ENCODE peak calls at places on chromosomes 4 and X, in four cellular contexts. F is body of pancreas, K is Peyer's patch, W is heart right ventricle. O is an unnamed sample.
A peak's percentile ranks its signal among the peaks of the same experiment; 100 is the strongest.

GRCh38 chr4:57233391-57233790 is 123.2 kb upstream of the IGFBP7 start:
- DNase-seq in F (no peak), K (no peak), W (no peak), O (no peak)

GRCh38 chr4:98203406-98204235 is 57.6 kb upstream of the RAP1GDS1 start:
- DNase-seq in F (no peak), K (no peak), W (no peak), O (no peak)

GRCh38 chr4:128355301-128355700 is 67.7 kb upstream of the PGRMC2 start:
- DNase-seq in F (no peak), K (no peak), W (peak; percentile 23), O (no peak)

GRCh38 chr4:113809313-113809712 is 47.8 kb upstream of the CAMK2D start:
- DNase-seq in F (no peak), K (no peak), W (peak; percentile 10), O (no peak)

GRCh38 chrX:1400731-1401471 is 9.0 kb upstream of the SLC25A6 start:
- DNase-seq in F (peak; percentile 6), K (peak; percentile 67), W (peak; percentile 8), O (no peak)

GRCh38 chr4:56261027-56261426 is 126.3 kb downstream of the AASDH start:
- DNase-seq in F (no peak), K (no peak), W (no peak), O (peak; percentile 1)

GRCh38 chr4:73872331-73873108 is 3.3 kb downstream of the CXCL1 start:
- DNase-seq in F (no peak), K (no peak), W (no peak), O (no peak)

GRCh38 chr4:158316264-158316663 is 106.0 kb downstream of the TMEM144 start:
- DNase-seq in F (no peak), K (no peak), W (no peak), O (no peak)

GRCh38 chrX:139924069-139924695 is 8.7 kb downstream of the ATP11C start:
- DNase-seq in F (no peak), K (no peak), W (no peak), O (no peak)

GRCh38 chrX:68831405-68832100 is 2.7 kb downstream of the EFNB1 start:
- DNase-seq in F (no peak), K (no peak), W (no peak), O (no peak)

GRCh38 chr4:19636451-19636850 is 615.3 kb upstream of the SLIT2 start:
- DNase-seq in F (no peak), K (no peak), W (no peak), O (no peak)

GRCh38 chr4:143441678-143442077 is 71.8 kb upstream of the SMARCA5 start:
- DNase-seq in F (no peak), K (no peak), W (no peak), O (peak; percentile 14)

GRCh38 chr4:75099321-75099720 is 166.4 kb downstream of the PARM1 start:
- DNase-seq in F (peak; percentile 44), K (peak; percentile 77), W (no peak), O (no peak)

GRCh38 chr4:7559316-7559715 is 124.6 kb upstream of the PSAPL1 start:
- DNase-seq in F (no peak), K (no peak), W (no peak), O (no peak)

GRCh38 chr4:42673084-42673429 is 16.2 kb upstream of the ATP8A1 start:
- DNase-seq in F (peak; percentile 25), K (peak; percentile 51), W (peak; percentile 26), O (no peak)

GRCh38 chrX:10381218-10381617 is 224.4 kb downstream of the CLCN4 start:
- DNase-seq in F (no peak), K (no peak), W (no peak), O (no peak)

GRCh38 chr4:147840846-147841732 is 109.2 kb downstream of the ARHGAP10 start:
- DNase-seq in F (no peak), K (no peak), W (no peak), O (no peak)

GRCh38 chr4:147837854-147838253 is 106.0 kb downstream of the ARHGAP10 start:
- DNase-seq in F (no peak), K (no peak), W (no peak), O (no peak)

GRCh38 chr4:147839651-147840050 is 107.8 kb downstream of the ARHGAP10 start:
- DNase-seq in F (no peak), K (no peak), W (no peak), O (no peak)

GRCh38 chr4:147837435-147837834 is 105.5 kb downstream of the ARHGAP10 start:
- DNase-seq in F (no peak), K (no peak), W (no peak), O (no peak)

GRCh38 chr4:147839200-147839599 is 107.3 kb downstream of the ARHGAP10 start:
- DNase-seq in F (no peak), K (no peak), W (no peak), O (no peak)
- H3K27ac ChIP-seq in F (no peak overlapping the region), K (no peak overlapping the region), W (no peak overlapping the region), O (no peak overlapping the region)

DNA sequence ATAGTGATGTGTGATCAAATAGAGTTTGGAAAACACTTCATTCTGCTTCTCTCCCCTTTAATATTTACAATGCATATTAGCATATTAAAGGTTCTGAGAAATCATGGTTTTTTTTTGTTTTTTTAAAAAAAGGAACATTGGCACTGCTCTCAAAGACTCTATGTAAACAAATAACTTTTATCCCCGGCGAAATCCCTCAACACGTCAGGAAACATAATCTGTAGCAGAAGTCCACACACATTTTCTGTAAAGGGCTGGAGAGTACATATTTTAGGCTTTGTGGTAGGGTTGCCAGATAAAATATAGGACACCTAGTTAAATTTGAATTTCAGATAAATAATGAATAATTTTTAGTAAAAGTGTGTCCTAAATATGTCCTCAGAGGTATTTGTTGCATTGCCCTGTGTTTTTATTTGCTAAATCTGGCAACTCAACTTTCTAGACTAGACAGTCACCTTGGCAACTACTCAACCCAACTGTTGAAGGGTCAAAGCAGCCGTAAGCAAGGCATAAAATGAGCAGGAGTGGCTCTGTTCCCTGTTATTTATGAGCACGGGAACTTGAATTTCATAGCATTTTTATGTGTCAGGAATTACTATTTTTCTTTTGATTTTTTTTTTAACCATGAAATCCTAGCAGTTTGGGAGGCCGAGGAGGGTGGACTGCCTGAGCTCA is 8.5 kb downstream of the SPATA4 start:
- DNase-seq in F (no peak), K (no peak), W (no peak), O (no peak)
- H3K27ac ChIP-seq in F (no peak overlapping the region), K (no peak overlapping the region), W (no peak overlapping the region), O (no peak overlapping the region)

DNA sequence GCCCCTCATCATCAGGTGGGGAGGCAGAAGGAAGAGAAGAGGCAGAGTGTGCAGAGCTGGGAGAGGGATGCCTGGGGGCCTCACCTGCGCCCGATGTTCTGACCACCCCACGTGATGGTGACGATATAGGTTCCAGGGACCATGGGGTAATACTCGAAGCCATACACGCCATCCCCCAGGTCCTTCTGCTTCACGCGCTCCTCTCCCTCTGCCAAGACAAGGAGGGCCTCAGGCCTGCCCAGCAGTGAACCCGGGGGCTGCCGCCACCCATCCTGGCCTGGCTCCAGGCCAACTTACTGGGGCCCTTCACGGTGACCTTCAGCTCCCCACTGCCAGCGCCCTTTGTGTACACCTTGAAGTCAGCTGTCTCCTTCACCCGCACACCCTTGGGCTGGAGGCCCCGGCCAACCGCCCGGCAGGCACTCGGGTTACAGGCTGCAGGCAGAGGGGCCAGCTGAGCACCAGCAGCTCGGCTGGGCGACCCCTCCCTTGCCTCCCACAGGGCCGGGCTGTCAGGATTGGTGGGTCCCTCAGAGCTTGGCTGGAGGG is 9.3 kb downstream of the FLNA start:
- DNase-seq in F (no peak), K (no peak), W (peak; percentile 17), O (no peak)
- H3K27ac ChIP-seq in F (no peak overlapping the region), K (no peak overlapping the region), W (peak overlapping the region; percentile 100), O (no peak overlapping the region)

GRCh38 chr4:2281575-2282343 is 19.9 kb upstream of the MXD4 start:
- DNase-seq in F (no peak), K (peak; percentile 93), W (peak; percentile 4), O (no peak)
- H3K27ac ChIP-seq in F (no peak overlapping the region), K (peak overlapping the region; percentile 69), W (no peak overlapping the region), O (no peak overlapping the region)

GRCh38 chr4:145177906-145178538 is 2.4 kb downstream of the OTUD4 start:
- DNase-seq in F (no peak), K (no peak), W (no peak), O (no peak)

GRCh38 chr4:145179201-145179860 is 1.1 kb downstream of the OTUD4 start:
- DNase-seq in F (peak; percentile 78), K (peak; percentile 92), W (peak; percentile 79), O (peak; percentile 15)

GRCh38 chr4:145176641-145177432 is 3.6 kb downstream of the OTUD4 start:
- DNase-seq in F (peak; percentile 22), K (no peak), W (no peak), O (no peak)

GRCh38 chr4:145178740-145179139 is 1.6 kb downstream of the OTUD4 start:
- DNase-seq in F (no peak), K (no peak), W (no peak), O (no peak)

DNA sequence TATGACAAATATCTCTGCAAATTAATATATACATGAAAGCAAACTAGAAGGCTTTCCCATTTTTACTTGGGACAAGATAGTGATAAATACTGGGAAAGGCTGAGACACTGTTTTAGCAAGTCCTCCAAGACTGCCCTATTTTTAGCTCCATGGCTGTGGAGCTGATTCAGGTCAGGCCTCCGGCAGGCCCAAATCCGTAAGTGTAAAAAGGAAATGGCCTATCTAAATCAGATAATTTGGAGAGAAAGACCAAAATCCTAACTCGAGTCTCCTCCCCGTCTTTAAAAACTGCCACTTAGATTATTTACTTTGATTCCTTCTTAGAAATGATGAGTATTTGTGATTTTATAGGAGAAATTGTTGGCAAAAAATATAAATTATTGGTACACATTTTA is 2.9 kb downstream of the OTUD4 start:
- DNase-seq in F (no peak), K (no peak), W (no peak), O (no peak)
- H3K27ac ChIP-seq in F (peak overlapping the region; percentile 97), K (peak overlapping the region; percentile 96), W (peak overlapping the region; percentile 97), O (no peak overlapping the region)

GRCh38 chr4:184402239-184402638 is 72.1 kb downstream of the IRF2 start:
- DNase-seq in F (no peak), K (no peak), W (no peak), O (no peak)

GRCh38 chr4:184402740-184403383 is 71.5 kb downstream of the IRF2 start:
- DNase-seq in F (no peak), K (no peak), W (no peak), O (no peak)

GRCh38 chr4:184400891-184401290 is 73.5 kb downstream of the IRF2 start:
- DNase-seq in F (no peak), K (no peak), W (no peak), O (no peak)

GRCh38 chr4:184400375-184400870 is 73.9 kb downstream of the IRF2 start:
- DNase-seq in F (no peak), K (no peak), W (no peak), O (no peak)

GRCh38 chr4:184401397-184402171 is 72.8 kb downstream of the IRF2 start:
- DNase-seq in F (no peak), K (no peak), W (no peak), O (no peak)
- H3K27ac ChIP-seq in F (no peak overlapping the region), K (no peak overlapping the region), W (peak overlapping the region; percentile 44), O (no peak overlapping the region)

GRCh38 chrX:154021131-154021611 is 1.5 kb upstream of the IRAK1 start:
- DNase-seq in F (no peak), K (no peak), W (no peak), O (no peak)
- H3K27ac ChIP-seq in F (peak overlapping the region; percentile 89), K (peak overlapping the region; percentile 92), W (no peak overlapping the region), O (no peak overlapping the region)